ENCODE peak calls at places on chromosome 6, in four cellular contexts. One of them, this sample, is unnamed.

GRCh38 chr6:161319231-161319630 is 45.4 kb upstream of the AGPAT4 start:
- DNase-seq in SK-N-SH: no peak
- DNase-seq in H1: no peak
- DNase-seq in K562: peak; percentile 20
- DNase-seq in this sample: no peak

GRCh38 chr6:40485300-40485699 is 101.9 kb downstream of the LRFN2 start:
- DNase-seq in SK-N-SH: peak; percentile 64
- DNase-seq in H1: no peak
- DNase-seq in K562: no peak
- DNase-seq in this sample: no peak

GRCh38 chr6:105077592-105078463 is 102.0 kb downstream of the POPDC3 start:
- DNase-seq in SK-N-SH: peak; percentile 31
- DNase-seq in H1: no peak
- DNase-seq in K562: peak; percentile 23
- DNase-seq in this sample: no peak

GRCh38 chr6:3823671-3824070 is 25.5 kb upstream of the FAM50B start:
- DNase-seq in SK-N-SH: no peak
- DNase-seq in H1: no peak
- DNase-seq in K562: no peak
- DNase-seq in this sample: no peak

GRCh38 chr6:33663028-33663427 is 41.9 kb downstream of the ITPR3 start:
- DNase-seq in SK-N-SH: no peak
- DNase-seq in H1: no peak
- DNase-seq in K562: no peak
- DNase-seq in this sample: no peak

GRCh38 chr6:7051780-7052440 is 55.9 kb upstream of the RREB1 start:
- DNase-seq in SK-N-SH: peak; percentile 64
- DNase-seq in H1: no peak
- DNase-seq in K562: no peak
- DNase-seq in this sample: peak; percentile 73

GRCh38 chr6:47307362-47308222 is 2.1 kb downstream of the TNFRSF21 start:
- DNase-seq in SK-N-SH: no peak
- DNase-seq in H1: no peak
- DNase-seq in K562: no peak
- DNase-seq in this sample: no peak

GRCh38 chr6:16414205-16414604 is 175.8 kb downstream of the GMPR start:
- DNase-seq in SK-N-SH: no peak
- DNase-seq in H1: no peak
- DNase-seq in K562: no peak
- DNase-seq in this sample: no peak

GRCh38 chr6:166781331-166781730 is 154.3 kb upstream of the RPS6KA2 start:
- DNase-seq in SK-N-SH: no peak
- DNase-seq in H1: no peak
- DNase-seq in K562: no peak
- DNase-seq in this sample: no peak

GRCh38 chr6:22363966-22364296 is 67.1 kb upstream of the PRL start:
- DNase-seq in SK-N-SH: no peak
- DNase-seq in H1: no peak
- DNase-seq in K562: no peak
- DNase-seq in this sample: no peak

GRCh38 chr6:84522135-84522535 is 242.3 kb downstream of the TBX18 start:
- DNase-seq in SK-N-SH: no peak
- DNase-seq in H1: no peak
- DNase-seq in K562: no peak
- DNase-seq in this sample: no peak

GRCh38 chr6:36319436-36319762 is 17.3 kb downstream of the BNIP5 start:
- DNase-seq in SK-N-SH: no peak
- DNase-seq in H1: no peak
- DNase-seq in K562: no peak
- DNase-seq in this sample: no peak

GRCh38 chr6:35728663-35729348 is 8.0 kb upstream of the ARMC12 start:
- DNase-seq in SK-N-SH: peak; percentile 42
- DNase-seq in H1: no peak
- DNase-seq in K562: peak; percentile 25
- DNase-seq in this sample: no peak

GRCh38 chr6:89257346-89257745 is 40.2 kb upstream of the GABRR1 start:
- DNase-seq in SK-N-SH: no peak
- DNase-seq in H1: no peak
- DNase-seq in K562: no peak
- DNase-seq in this sample: no peak

GRCh38 chr6:89252902-89253301 is 35.7 kb upstream of the GABRR1 start:
- DNase-seq in SK-N-SH: no peak
- DNase-seq in H1: no peak
- DNase-seq in K562: no peak
- DNase-seq in this sample: no peak

GRCh38 chr6:89255417-89255816 is 38.3 kb upstream of the GABRR1 start:
- DNase-seq in SK-N-SH: no peak
- DNase-seq in H1: no peak
- DNase-seq in K562: no peak
- DNase-seq in this sample: no peak

GRCh38 chr6:89251976-89252375 is 34.8 kb upstream of the GABRR1 start:
- DNase-seq in SK-N-SH: no peak
- DNase-seq in H1: no peak
- DNase-seq in K562: no peak
- DNase-seq in this sample: no peak

DNA sequence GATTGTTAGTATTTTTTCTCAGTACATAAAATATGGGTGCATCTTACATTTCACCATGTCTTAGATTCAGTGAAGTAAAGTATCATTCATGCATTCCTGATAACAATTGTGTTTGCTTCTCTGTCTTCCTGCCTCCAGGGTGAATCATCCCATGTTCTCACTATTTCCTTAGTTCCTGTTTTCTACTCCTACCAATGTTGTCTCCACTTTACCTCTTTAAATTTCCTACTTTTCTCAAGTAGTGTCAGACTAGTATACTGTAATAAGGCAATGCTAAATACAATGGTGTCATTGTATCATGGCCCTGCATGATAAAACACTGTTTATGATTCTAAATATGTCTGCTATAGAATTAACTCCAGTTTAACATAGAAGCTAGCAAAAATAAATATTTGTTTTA is 37.4 kb upstream of the GABRR1 start:
- DNase-seq in SK-N-SH: no peak
- DNase-seq in H1: no peak
- DNase-seq in K562: no peak
- DNase-seq in this sample: no peak
- TF ChIP-seq TEAD4 in SK-N-SH: no peak
- TF ChIP-seq TEAD4 in H1: no peak
- TF ChIP-seq TEAD4 in K562: no peak
- TF ChIP-seq TEAD4 in this sample: no peak

DNA sequence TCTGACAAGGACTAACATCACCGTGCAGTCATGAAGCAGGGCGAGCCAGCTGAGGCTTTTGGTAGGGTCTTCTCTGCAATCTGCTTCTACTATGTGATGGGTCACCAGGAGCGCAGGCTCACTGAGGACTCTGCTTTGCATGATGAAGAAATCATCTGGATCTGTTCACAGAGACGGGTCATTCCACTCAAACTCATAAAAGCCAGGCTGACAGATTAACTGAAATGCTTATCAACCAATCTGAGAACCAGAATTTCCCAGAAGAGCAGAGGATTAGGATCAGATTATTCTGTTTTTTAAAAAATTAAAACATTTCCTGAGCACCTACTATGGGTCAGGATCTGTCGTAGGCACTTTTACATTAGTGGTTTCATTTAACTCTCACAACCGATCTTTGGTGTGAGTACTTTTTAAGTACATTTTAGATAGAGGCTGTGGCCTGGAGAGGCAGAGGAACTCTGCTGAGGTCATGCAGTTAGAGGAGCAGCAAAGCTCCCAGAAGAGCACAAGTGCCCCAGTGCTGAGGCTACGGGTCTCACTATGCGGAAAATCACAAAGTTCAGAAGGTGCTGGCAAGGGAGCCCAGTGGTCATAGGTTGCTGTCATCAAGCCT is 109.1 kb downstream of the BACH2 start:
- DNase-seq in SK-N-SH: peak; percentile 38
- DNase-seq in H1: no peak
- DNase-seq in K562: no peak
- DNase-seq in this sample: no peak
- TF ChIP-seq TEAD4 in SK-N-SH: no peak
- TF ChIP-seq TEAD4 in H1: no peak
- TF ChIP-seq TEAD4 in K562: no peak
- TF ChIP-seq TEAD4 in this sample: no peak

GRCh38 chr6:53048431-53049195 is 16.6 kb upstream of the FBXO9 start:
- DNase-seq in SK-N-SH: no peak
- DNase-seq in H1: no peak
- DNase-seq in K562: no peak
- DNase-seq in this sample: no peak
- TF ChIP-seq TEAD4 in SK-N-SH: peak; percentile 72
- TF ChIP-seq TEAD4 in H1: no peak
- TF ChIP-seq TEAD4 in K562: no peak
- TF ChIP-seq TEAD4 in this sample: no peak

DNA sequence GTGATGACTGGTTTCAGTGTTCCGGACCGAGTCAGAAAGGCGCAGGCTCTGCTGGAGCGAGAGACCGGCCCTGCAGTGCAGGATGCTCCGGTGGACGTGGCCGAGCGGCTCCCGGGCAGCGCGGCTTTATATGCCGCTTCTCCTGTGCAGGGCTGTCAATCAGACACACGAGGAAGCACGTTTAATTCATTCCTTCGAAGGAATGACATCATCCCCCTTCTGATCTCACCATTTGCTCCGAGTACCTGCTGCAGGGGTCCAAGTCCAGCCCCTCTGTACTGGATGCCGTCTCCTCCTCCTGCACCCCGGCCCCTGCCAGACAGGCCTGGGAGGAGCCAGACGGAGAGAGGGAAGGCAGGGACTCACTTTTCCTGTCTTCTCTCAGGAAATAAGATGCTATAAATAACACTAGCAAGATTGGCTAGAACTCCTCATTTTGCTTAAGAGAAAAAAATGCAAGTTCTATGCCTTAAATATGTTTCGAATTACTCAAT is at the start of gene THBS2:
- DNase-seq in SK-N-SH: no peak
- DNase-seq in H1: no peak
- DNase-seq in K562: no peak
- DNase-seq in this sample: no peak
- TF ChIP-seq TEAD4 in SK-N-SH: no peak
- TF ChIP-seq TEAD4 in H1: no peak
- TF ChIP-seq TEAD4 in K562: no peak
- TF ChIP-seq TEAD4 in this sample: no peak

This sample was measured in WTC11.